ENCODE peak calls at places on chromosomes 3 and 15, in ten cellular contexts. L is naive thymus-derived CD4-positive, alpha-beta T cell; E is left cardiac atrium; K is NCI-H2081; N is hepatocyte; T is cardiac septum; G is cardiac fibroblast; H is nucleus accumbens; B is CD4-positive, CD25-positive, alpha-beta regulatory T cell; U is ELR. F is an unnamed sample.

GRCh38 chr3:71930056-71930991 is 145.4 kb upstream of the PROK2 start:
- DNase-seq in L (no peak), E (peak; percentile 41), K (peak; percentile 19), N (peak; percentile 25), T (no peak), G (peak; percentile 76), H (no peak), B (no peak), U (peak; percentile 29), F (no peak)

GRCh38 chr3:66410371-66410770 is 90.5 kb downstream of the LRIG1 start:
- DNase-seq in L (no peak), E (peak; percentile 7), K (no peak), N (no peak), T (peak; percentile 38), G (no peak), H (no peak), B (no peak), U (no peak), F (no peak)

GRCh38 chr3:39249453-39250115 is 30.3 kb downstream of the CX3CR1 start:
- DNase-seq in L (no peak), E (no peak), K (no peak), N (no peak), T (no peak), G (no peak), H (no peak), B (no peak), U (peak; percentile 29), F (no peak)

GRCh38 chr3:186722457-186722856 is 5.3 kb downstream of the KNG1 start:
- DNase-seq in L (no peak), E (no peak), K (no peak), N (no peak), T (no peak), G (peak; percentile 18), H (no peak), B (no peak), U (peak; percentile 45), F (no peak)

GRCh38 chr15:26358708-26359107 is 414.2 kb downstream of the GABRB3 start:
- DNase-seq in L (no peak), E (no peak), K (no peak), N (no peak), T (no peak), G (no peak), H (no peak), B (no peak), U (no peak), F (no peak)

GRCh38 chr3:33513262-33513863 is 73.2 kb upstream of the UBP1 start:
- DNase-seq in L (no peak), E (no peak), K (no peak), N (no peak), T (no peak), G (no peak), H (no peak), B (no peak), U (no peak), F (no peak)

GRCh38 chr15:26433060-26433459 is 339.8 kb downstream of the GABRB3 start:
- DNase-seq in L (no peak), E (no peak), K (no peak), N (no peak), T (no peak), G (no peak), H (no peak), B (no peak), U (no peak), F (no peak)

GRCh38 chr3:126360046-126360713 is 3.0 kb upstream of the KLF15 start:
- DNase-seq in L (no peak), E (peak; percentile 10), K (no peak), N (no peak), T (peak; percentile 61), G (no peak), H (no peak), B (no peak), U (no peak), F (no peak)

GRCh38 chr3:143295201-143296080 is 175.9 kb downstream of the CHST2 start:
- DNase-seq in L (no peak), E (no peak), K (no peak), N (no peak), T (no peak), G (no peak), H (no peak), B (no peak), U (no peak), F (no peak)

GRCh38 chr3:159796744-159797143 is 191.9 kb upstream of the IL12A start:
- DNase-seq in L (no peak), E (no peak), K (no peak), N (no peak), T (no peak), G (peak; percentile 91), H (no peak), B (no peak), U (peak; percentile 79), F (no peak)

F was measured in anterior cingulate cortex.